ENCODE peak calls at places on chromosomes 13 and 19, in nine cellular contexts. R, M, N, G, X, U, I, P and F are unnamed samples.

GRCh38 chr13:79901336-79901735 is 420.4 kb downstream of the NDFIP2 start:
- DNase-seq in M (no peak), X (no peak), R (no peak), I (peak; percentile 71), N (peak; percentile 13), U (no peak), P (no peak), G (no peak), F (no peak)

GRCh38 chr13:100363874-100364273 is 224.7 kb downstream of the GGACT start:
- DNase-seq in P (no peak), X (no peak), M (no peak), N (peak; percentile 65), I (peak; percentile 9), G (no peak), U (no peak), R (no peak), F (no peak)

GRCh38 chr13:28355822-28356371 is 139.0 kb downstream of the FLT1 start:
- DNase-seq in I (peak; percentile 86), M (no peak), R (no peak), P (no peak), G (no peak), N (peak; percentile 86), U (no peak), X (no peak), F (no peak)

GRCh38 chr19:29690842-29691241 is 24.2 kb downstream of the C19orf12 start:
- DNase-seq in P (peak; percentile 65), R (no peak), I (peak; percentile 54), M (peak; percentile 74), N (peak; percentile 49), G (no peak), X (no peak), U (no peak), F (no peak)

GRCh38 chr13:50123002-50123401 is 107.8 kb downstream of the KCNRG start:
- DNase-seq in M (no peak), I (no peak), R (no peak), N (no peak), U (no peak), G (no peak), X (no peak), P (no peak), F (no peak)

GRCh38 chr19:29714371-29714952 is 599 bp downstream of the C19orf12 start:
- DNase-seq in X (no peak), I (no peak), R (no peak), G (no peak), N (no peak), P (peak; percentile 29), M (no peak), U (no peak), F (no peak)

GRCh38 chr13:24540236-24541126 is 27.9 kb upstream of the PARP4 start:
- DNase-seq in N (no peak), P (no peak), M (peak; percentile 82), X (no peak), G (no peak), U (no peak), I (peak; percentile 54), R (no peak), F (no peak)

GRCh38 chr13:112586334-112586733 is 1.6 kb downstream of the TUBGCP3 start:
- DNase-seq in N (no peak), M (no peak), P (no peak), I (no peak), X (no peak), U (no peak), R (no peak), G (no peak), F (no peak)

GRCh38 chr19:2719910-2720776 is 1.0 kb downstream of the DIRAS1 start:
- DNase-seq in U (peak; percentile 81), R (no peak), P (no peak), X (peak; percentile 50), I (peak; percentile 17), M (peak; percentile 63), G (no peak), N (peak; percentile 40), F (no peak)

GRCh38 chr19:6728346-6728745 is 7.9 kb upstream of the C3 start:
- DNase-seq in N (no peak), P (no peak), R (no peak), I (no peak), U (no peak), X (no peak), M (no peak), G (no peak), F (no peak)

GRCh38 chr13:98690348-98691041 is 62.0 kb downstream of the SLC15A1 start:
- DNase-seq in N (no peak), X (no peak), I (no peak), U (no peak), R (no peak), G (no peak), P (no peak), M (no peak), F (no peak)

GRCh38 chr13:48976677-48977625 is 1.2 kb downstream of the FNDC3A start:
- DNase-seq in U (no peak), M (no peak), P (peak; percentile 54), I (no peak), R (no peak), X (no peak), G (no peak), N (no peak), F (no peak)

GRCh38 chr13:19155321-19155861 is 26.2 kb downstream of the TUBA3C start:
- DNase-seq in G (no peak), P (no peak), M (no peak), U (no peak), X (no peak), N (no peak), R (no peak), I (no peak), F (no peak)

GRCh38 chr13:87674143-87674772 is 3.1 kb downstream of the SLITRK5 start:
- DNase-seq in N (no peak), G (no peak), M (peak; percentile 36), P (no peak), I (no peak), R (no peak), U (no peak), X (no peak), F (no peak)

GRCh38 chr19:54435551-54436016 is 13.4 kb upstream of the LENG8 start:
- DNase-seq in P (no peak), G (no peak), U (no peak), X (no peak), N (no peak), R (no peak), M (no peak), I (no peak), F (no peak)

GRCh38 chr19:57239982-57240310 is 486 bp upstream of the ZNF805 start:
- DNase-seq in G (no peak), U (no peak), N (no peak), X (no peak), R (no peak), P (no peak), M (no peak), I (peak; percentile 25), F (no peak)

GRCh38 chr13:96532804-96533203 is 442.9 kb downstream of the HS6ST3 start:
- DNase-seq in N (no peak), I (no peak), U (no peak), X (no peak), M (no peak), G (no peak), R (no peak), P (no peak), F (no peak)

GRCh38 chr13:76522083-76522755 is 364.0 kb downstream of the KCTD12 start:
- DNase-seq in I (peak; percentile 49), X (no peak), U (no peak), P (no peak), R (no peak), G (no peak), M (peak; percentile 83), N (peak; percentile 37), F (no peak)

GRCh38 chr13:25943666-25944065 is 108.2 kb downstream of the SHISA2 start:
- DNase-seq in X (no peak), N (no peak), P (no peak), G (no peak), M (no peak), U (no peak), R (no peak), I (peak; percentile 67), F (no peak)

DNA sequence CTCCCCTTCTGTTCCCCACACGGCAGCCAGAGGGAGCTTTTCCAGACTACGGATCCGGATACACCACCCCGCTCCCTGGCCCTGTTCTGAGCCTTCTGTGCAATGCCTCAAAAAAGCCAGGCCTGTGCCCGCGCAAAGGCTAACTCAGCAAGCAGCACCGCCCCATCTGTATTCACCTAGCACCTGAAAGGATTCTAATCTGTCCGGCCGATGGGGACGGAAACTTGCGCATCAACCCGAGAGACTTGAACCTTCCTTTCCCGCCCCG is 589 bp downstream of the ZBTB45 start:
- DNase-seq in M (peak; percentile 80), P (peak; percentile 39), R (peak; percentile 53), N (peak; percentile 74), U (peak; percentile 70), X (peak; percentile 62), I (peak; percentile 82), G (no peak), F (peak; percentile 59)
- TF ChIP-seq CTCF in M (peak; percentile 56), P (no peak), R (no peak), N (peak; percentile 71), U (peak; percentile 47), X (peak; percentile 56), I (peak; percentile 78), G (peak; percentile 78), F (no peak)

GRCh38 chr19:40035996-40036395 is 20.0 kb downstream of the ZNF780B start:
- DNase-seq in M (no peak), P (no peak), R (no peak), X (no peak), G (no peak), N (peak; percentile 4), U (no peak), I (no peak), F (no peak)
- H3K9me3 ChIP-seq in M (peaks cover 57% of the 10 kb centered on the region), P (peaks cover 22% of the 10 kb centered on the region), R (peaks cover 58% of the 10 kb centered on the region), X (peaks cover 90% of the 10 kb centered on the region), G (peaks cover 67% of the 10 kb centered on the region), N (peaks cover 51% of the 10 kb centered on the region), U (peaks cover 69% of the 10 kb centered on the region), I (peaks cover 5% of the 10 kb centered on the region), F (peaks cover 60% of the 10 kb centered on the region)

DNA sequence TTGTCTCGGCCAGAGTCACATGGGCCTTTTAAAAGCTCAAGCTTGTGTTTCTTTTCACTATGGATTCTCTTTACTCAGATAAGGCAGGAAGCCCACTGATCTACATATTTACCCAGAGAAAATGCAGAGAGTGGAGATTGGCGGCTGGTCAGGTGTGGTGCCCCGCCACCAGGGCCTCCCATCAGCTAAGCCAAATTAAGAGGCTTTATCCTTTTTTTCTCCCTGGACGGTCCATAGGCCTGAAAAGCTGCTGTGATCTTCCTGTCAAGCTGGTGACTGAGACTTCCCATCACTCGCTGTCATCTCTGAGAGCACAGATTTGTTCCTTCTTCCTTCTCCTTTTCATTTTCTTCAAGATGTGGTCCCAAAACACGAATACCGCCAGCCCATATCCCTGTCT is 1.9 kb downstream of the SAFB start:
- DNase-seq in G (no peak), X (no peak), U (no peak), N (no peak), P (no peak), R (no peak), M (no peak), I (no peak), F (no peak)
- TF ChIP-seq CTCF in G (no peak), X (no peak), U (no peak), N (no peak), P (no peak), R (no peak), M (no peak), I (no peak), F (no peak)

DNA sequence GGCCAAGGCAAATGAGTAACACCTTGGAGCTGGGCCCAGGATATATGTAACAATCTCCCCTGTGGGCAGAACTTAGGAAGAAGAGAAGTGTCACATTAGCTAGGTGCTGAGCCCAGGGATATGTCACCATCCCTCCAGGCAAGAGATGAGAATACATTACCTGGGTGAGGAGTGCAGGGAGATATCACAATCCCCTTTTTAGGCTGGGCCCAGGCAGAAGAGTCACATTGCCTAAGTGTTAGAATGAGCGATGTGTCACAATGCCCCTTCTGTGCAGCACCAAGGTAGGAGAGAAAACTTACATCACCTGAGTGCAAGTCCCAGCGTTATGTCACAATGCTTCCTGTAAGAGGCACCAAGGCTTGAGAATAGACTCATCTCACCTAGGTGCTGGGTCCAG is 60.3 kb downstream of the ZNF726 start:
- DNase-seq in R (no peak), N (no peak), X (no peak), M (no peak), P (no peak), U (no peak), G (no peak), I (no peak), F (no peak)
- H3K9me3 ChIP-seq in R (no peaks in the 10 kb centered on the region), N (peaks cover 7% of the 10 kb centered on the region), X (no peaks in the 10 kb centered on the region), M (peaks cover 76% of the 10 kb centered on the region), P (no peaks in the 10 kb centered on the region), U (no peaks in the 10 kb centered on the region), G (no peaks in the 10 kb centered on the region), I (no peaks in the 10 kb centered on the region), F (no peaks in the 10 kb centered on the region)